ENCODE peak calls at places on chromosome 4, in ten cellular contexts. M, O, I, L, A, C, F, Z, X and N are unnamed samples.

GRCh38 chr4:164768516-164768915 is 14.6 kb downstream of the SMIM31 start:
- DNase-seq in M (no peak), O (no peak), I (no peak), L (peak), A (peak), C (no peak), F (peak), Z (no peak), X (no peak), N (no peak)

GRCh38 chr4:3285558-3286334 is 7.1 kb upstream of the RGS12 start:
- DNase-seq in M (no peak), O (no peak), I (no peak), L (no peak), A (no peak), C (no peak), F (no peak), Z (no peak), X (no peak), N (no peak)

GRCh38 chr4:130074096-130074495 is 978.1 kb downstream of the C4orf33 start:
- DNase-seq in M (no peak), O (peak), I (no peak), L (no peak), A (peak), C (no peak), F (no peak), Z (no peak), X (no peak), N (no peak)

GRCh38 chr4:142350886-142351285 is 495.2 kb downstream of the INPP4B start:
- DNase-seq in M (no peak), O (no peak), I (no peak), L (no peak), A (no peak), C (no peak), F (no peak), Z (no peak), X (no peak), N (no peak)

GRCh38 chr4:54959656-54960055 is 165.7 kb downstream of the KDR start:
- DNase-seq in M (no peak), O (no peak), I (no peak), L (no peak), A (no peak), C (no peak), F (no peak), Z (no peak), X (no peak), N (peak)

GRCh38 chr4:160038560-160038959 is 935.7 kb downstream of the RAPGEF2 start:
- DNase-seq in M (no peak), O (no peak), I (no peak), L (no peak), A (no peak), C (no peak), F (no peak), Z (no peak), X (no peak), N (no peak)

GRCh38 chr4:181569553-181569952 is 673.6 kb upstream of the TENM3 start:
- DNase-seq in M (no peak), O (no peak), I (no peak), L (peak), A (peak), C (no peak), F (peak), Z (no peak), X (no peak), N (peak)

GRCh38 chr4:14384824-14385223 is 617.5 kb upstream of the CPEB2 start:
- DNase-seq in M (no peak), O (no peak), I (no peak), L (no peak), A (no peak), C (no peak), F (no peak), Z (no peak), X (no peak), N (no peak)

GRCh38 chr4:3201718-3202702 is 46.9 kb upstream of the MSANTD1 start:
- DNase-seq in M (no peak), O (peak), I (no peak), L (no peak), A (no peak), C (peak), F (no peak), Z (peak), X (no peak), N (peak)

GRCh38 chr4:90393215-90393614 is 266.0 kb downstream of the CCSER1 start:
- DNase-seq in M (no peak), O (no peak), I (no peak), L (no peak), A (no peak), C (no peak), F (no peak), Z (no peak), X (no peak), N (no peak)

GRCh38 chr4:15469402-15470148 is at the start of gene CC2D2A:
- DNase-seq in M (no peak), O (no peak), I (no peak), L (no peak), A (peak), C (peak), F (no peak), Z (no peak), X (no peak), N (peak)

GRCh38 chr4:2910409-2910808 is 52.8 kb downstream of the NOP14 start:
- DNase-seq in M (no peak), O (no peak), I (no peak), L (no peak), A (peak), C (no peak), F (no peak), Z (no peak), X (no peak), N (no peak)

GRCh38 chr4:177442623-177443155 is 452 bp upstream of the AGA start:
- DNase-seq in M (no peak), O (no peak), I (no peak), L (no peak), A (no peak), C (no peak), F (peak), Z (no peak), X (no peak), N (no peak)

GRCh38 chr4:176920694-176921093 is 128.0 kb upstream of the VEGFC start:
- DNase-seq in M (no peak), O (no peak), I (no peak), L (no peak), A (no peak), C (no peak), F (no peak), Z (no peak), X (no peak), N (peak)

GRCh38 chr4:7719354-7720174 is 220.1 kb downstream of the AFAP1 start:
- DNase-seq in M (no peak), O (peak), I (peak), L (no peak), A (peak), C (peak), F (no peak), Z (peak), X (peak), N (no peak)

DNA sequence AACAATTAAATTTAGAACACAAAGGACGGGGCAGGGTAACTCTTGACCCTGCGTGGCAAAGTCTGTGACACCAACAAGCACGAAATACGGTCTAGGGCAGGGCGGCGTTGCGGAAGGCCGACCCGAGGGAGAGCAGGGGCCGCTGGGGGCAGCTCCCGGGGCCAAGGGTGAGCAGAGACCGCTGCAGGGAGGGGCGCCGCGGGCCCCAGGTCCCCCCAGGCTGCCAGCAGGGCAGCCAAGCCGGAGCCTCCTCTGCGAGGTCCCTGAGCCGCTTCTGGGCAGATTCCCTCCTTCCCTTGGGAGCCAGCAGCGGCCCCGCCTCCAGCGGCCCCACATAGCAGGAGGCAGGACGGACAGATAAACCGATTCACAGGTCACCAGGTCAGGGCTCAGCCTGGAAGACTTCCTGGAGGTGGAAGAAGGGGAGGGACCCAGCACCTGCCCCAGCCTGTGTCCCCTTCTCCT is 90.2 kb downstream of the FAM53A start:
- DNase-seq in M (peak), O (peak), I (no peak), L (no peak), A (no peak), C (no peak), F (no peak), Z (no peak), X (no peak), N (no peak)
- H3K27ac ChIP-seq in M (no peak), O (no peak), I (no peak), L (no peak), A (no peak), C (no peak), F (no peak), Z (no peak), X (no peak), N (no peak)

DNA sequence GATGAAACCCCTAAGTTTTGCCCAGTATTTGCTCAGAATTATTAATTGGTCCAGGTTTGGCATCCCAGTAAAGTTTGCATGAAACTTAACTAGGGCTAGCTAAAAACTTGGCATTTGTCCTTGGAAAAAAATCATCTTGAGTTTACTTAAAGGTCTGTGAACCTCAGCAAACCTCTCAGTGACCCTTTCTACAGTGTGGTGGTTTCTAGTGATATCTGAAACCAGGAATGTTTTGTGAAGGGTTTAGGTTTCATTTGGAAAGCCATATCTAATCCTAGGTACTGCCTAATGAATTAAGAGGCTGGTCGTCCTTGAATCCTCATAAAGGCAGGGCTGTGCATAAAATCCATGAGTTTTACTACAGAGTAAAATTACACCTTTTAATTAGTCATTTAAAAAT is 218.5 kb upstream of the ANKRD50 start:
- DNase-seq in M (no peak), O (no peak), I (no peak), L (no peak), A (no peak), C (no peak), F (no peak), Z (no peak), X (no peak), N (peak)
- H3K27ac ChIP-seq in M (no peak), O (no peak), I (no peak), L (no peak), A (no peak), C (no peak), F (no peak), Z (no peak), X (no peak), N (peak)

GRCh38 chr4:28362169-28362568 is 1501.5 kb downstream of the STIM2 start:
- DNase-seq in M (no peak), O (no peak), I (no peak), L (no peak), A (no peak), C (no peak), F (no peak), Z (no peak), X (no peak), N (no peak)
- H3K27ac ChIP-seq in M (no peak), O (no peak), I (no peak), L (no peak), A (no peak), C (no peak), F (no peak), Z (no peak), X (no peak), N (no peak)

DNA sequence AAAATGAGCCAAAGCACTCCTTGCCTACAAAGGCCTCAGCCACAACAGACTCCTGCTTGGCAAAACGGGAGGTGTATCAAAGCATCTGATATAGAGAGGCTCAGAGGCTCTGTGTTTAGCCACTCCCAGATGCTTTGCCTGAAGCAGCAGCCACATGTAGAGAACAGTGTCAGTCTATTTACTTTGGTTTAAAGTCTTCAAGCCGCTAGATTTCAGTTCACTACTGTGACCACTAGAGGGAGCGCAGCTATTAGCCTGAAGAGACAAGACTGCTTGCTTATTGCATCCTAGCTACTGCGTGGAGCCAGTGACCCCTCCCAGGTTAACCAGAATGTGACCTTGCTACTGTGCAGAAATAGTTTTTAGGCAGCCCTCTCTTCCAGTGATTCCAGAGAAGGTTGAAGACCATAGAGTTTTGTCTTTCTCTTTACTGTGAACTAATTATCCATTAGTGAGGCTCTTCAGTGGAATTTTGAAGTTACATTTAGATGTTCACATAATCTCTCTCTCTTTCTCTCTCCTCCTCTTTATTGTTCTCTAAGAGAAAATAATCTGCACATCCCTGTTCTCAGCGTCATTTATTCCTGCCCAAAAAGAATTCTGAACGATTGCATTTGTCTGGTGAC is 39.3 kb downstream of the BMP3 start:
- DNase-seq in M (peak), O (no peak), I (peak), L (peak), A (peak), C (peak), F (peak), Z (peak), X (peak), N (peak)
- H3K27ac ChIP-seq in M (no peak), O (no peak), I (no peak), L (no peak), A (no peak), C (no peak), F (no peak), Z (no peak), X (no peak), N (no peak)

GRCh38 chr4:185669288-185669687 is 134.0 kb upstream of the PDLIM3 start:
- DNase-seq in M (no peak), O (no peak), I (no peak), L (no peak), A (no peak), C (no peak), F (no peak), Z (no peak), X (no peak), N (no peak)

GRCh38 chr4:185671496-185671895 is 136.2 kb upstream of the PDLIM3 start:
- DNase-seq in M (no peak), O (no peak), I (no peak), L (no peak), A (no peak), C (no peak), F (no peak), Z (no peak), X (no peak), N (no peak)

GRCh38 chr4:185671041-185671440 is 135.7 kb upstream of the PDLIM3 start:
- DNase-seq in M (no peak), O (no peak), I (no peak), L (no peak), A (no peak), C (no peak), F (no peak), Z (no peak), X (no peak), N (no peak)

GRCh38 chr4:185672151-185672550 is 136.8 kb upstream of the PDLIM3 start:
- DNase-seq in M (no peak), O (no peak), I (no peak), L (no peak), A (no peak), C (no peak), F (no peak), Z (no peak), X (no peak), N (no peak)

GRCh38 chr4:185672618-185673017 is 137.3 kb upstream of the PDLIM3 start:
- DNase-seq in M (no peak), O (no peak), I (no peak), L (no peak), A (no peak), C (no peak), F (no peak), Z (no peak), X (no peak), N (no peak)
- H3K27ac ChIP-seq in M (peak), O (no peak), I (peak), L (no peak), A (no peak), C (no peak), F (no peak), Z (no peak), X (no peak), N (no peak)

GRCh38 chr4:139692300-139693012 is 26.8 kb downstream of the MGST2 start:
- DNase-seq in M (no peak), O (no peak), I (no peak), L (no peak), A (peak), C (no peak), F (no peak), Z (no peak), X (no peak), N (no peak)
- H3K27ac ChIP-seq in M (no peak), O (no peak), I (peak), L (no peak), A (no peak), C (no peak), F (no peak), Z (no peak), X (no peak), N (no peak)

DNA sequence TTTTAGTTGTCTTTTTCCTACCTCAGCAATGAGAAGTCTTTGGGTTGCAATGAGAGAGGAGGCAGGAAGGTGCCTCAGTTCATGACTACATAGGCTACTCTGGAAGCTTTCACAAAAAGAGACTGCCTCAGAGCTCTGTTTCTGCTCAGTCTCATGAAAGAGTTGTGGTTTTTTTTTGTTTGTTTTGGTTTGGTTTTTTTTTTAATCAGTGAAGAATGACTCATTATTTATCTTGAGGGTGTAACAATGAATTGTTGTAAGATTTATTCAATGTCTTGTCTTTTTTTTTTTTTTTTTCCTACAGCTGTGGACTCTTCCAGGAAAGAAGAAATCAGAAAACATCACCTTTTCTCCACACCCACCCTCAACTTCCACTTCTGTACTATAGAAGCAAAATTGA is 67.5 kb upstream of the CXCL13 start:
- DNase-seq in M (no peak), O (no peak), I (no peak), L (peak), A (no peak), C (no peak), F (peak), Z (no peak), X (no peak), N (peak)
- H3K27ac ChIP-seq in M (no peak), O (no peak), I (no peak), L (no peak), A (no peak), C (no peak), F (no peak), Z (no peak), X (no peak), N (no peak)

DNA sequence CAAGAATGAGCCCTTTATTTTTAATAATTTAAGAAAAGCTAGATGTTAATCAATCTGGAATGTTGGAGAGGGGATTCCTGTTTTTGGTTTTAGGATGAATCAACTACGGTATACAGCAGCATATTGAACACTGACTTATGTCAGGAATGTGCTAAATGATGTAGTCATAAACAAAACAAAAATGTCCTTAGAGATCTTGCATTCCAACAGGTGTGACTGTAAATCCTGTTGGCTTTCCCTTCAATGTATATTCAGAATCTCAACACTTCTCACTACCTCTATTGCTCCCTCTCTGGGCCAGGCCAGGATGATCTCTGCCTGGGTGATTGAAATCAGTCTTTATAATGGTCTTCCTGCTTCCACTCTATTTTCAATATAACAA is 37.8 kb upstream of the BDH2 start:
- DNase-seq in M (no peak), O (no peak), I (no peak), L (no peak), A (no peak), C (no peak), F (no peak), Z (no peak), X (no peak), N (peak)
- H3K27ac ChIP-seq in M (no peak), O (no peak), I (no peak), L (no peak), A (no peak), C (no peak), F (no peak), Z (no peak), X (no peak), N (no peak)